ENCODE peak calls at places on chromosomes 13 and 19, in four cellular contexts. B is GM12878; U is stimulated activated CD4-positive, alpha-beta T cell treated with anti-CD3 and anti-CD28 coated beads, TNF-alpha, amount 100 ng/mL, for 1 hour; S is posterior cingulate gyrus. Z is an unnamed sample.
A peak's percentile ranks its signal among the peaks of the same experiment; 100 is the strongest.

GRCh38 chr19:38089440-38089839 is 134.6 kb downstream of the DPF1 start:
- DNase-seq in U (no peak), B (no peak), S (no peak), Z (no peak)

GRCh38 chr13:103140001-103140671 is 73.9 kb upstream of the SLC10A2 start:
- DNase-seq in U (no peak), S (no peak), B (peak; percentile 52), Z (no peak)

GRCh38 chr19:17775245-17775927 is 19.6 kb upstream of the B3GNT3 start:
- DNase-seq in S (no peak), U (no peak), B (no peak), Z (no peak)

GRCh38 chr13:99357920-99358319 is 50.7 kb upstream of the GPR183 start:
- DNase-seq in B (no peak), S (no peak), U (no peak), Z (no peak)

GRCh38 chr19:49489601-49490167 is 2.3 kb downstream of the RPL13A start:
- DNase-seq in B (no peak), U (no peak), S (no peak), Z (no peak)

GRCh38 chr13:75445717-75446529 is 36.0 kb downstream of the TBC1D4 start:
- DNase-seq in U (no peak), B (no peak), S (no peak), Z (no peak)

GRCh38 chr19:31223805-31224534 is 125.3 kb downstream of the TSHZ3 start:
- DNase-seq in U (no peak), S (no peak), B (no peak), Z (no peak)

GRCh38 chr19:13024126-13024957 is 29.1 kb downstream of the NFIX start:
- DNase-seq in B (no peak), S (peak; percentile 59), U (no peak), Z (no peak)

GRCh38 chr19:42412661-42413076 is 14.5 kb downstream of the LIPE start:
- DNase-seq in S (peak; percentile 85), B (no peak), U (no peak), Z (no peak)

GRCh38 chr13:63481334-63481733 is 2065.7 kb upstream of the PCDH20 start:
- DNase-seq in S (no peak), B (no peak), U (no peak), Z (no peak)

GRCh38 chr13:111270126-111270525 is 50.3 kb upstream of the TEX29 start:
- DNase-seq in U (no peak), B (no peak), S (no peak), Z (no peak)

GRCh38 chr19:55679343-55680257 is 4.6 kb downstream of the EPN1 start:
- DNase-seq in B (no peak), S (no peak), U (no peak), Z (no peak)

GRCh38 chr19:11381535-11382369 is 2.4 kb downstream of the EPOR start:
- DNase-seq in U (no peak), B (peak; percentile 66), S (no peak), Z (no peak)

GRCh38 chr13:31725841-31726240 is 13.5 kb upstream of the RXFP2 start:
- DNase-seq in B (no peak), U (no peak), S (no peak), Z (no peak)

GRCh38 chr19:49554701-49555181 is 25.6 kb downstream of the NOSIP start:
- DNase-seq in B (no peak), S (no peak), U (no peak), Z (no peak)

GRCh38 chr13:110405597-110406450 is 98.7 kb downstream of the COL4A2 start:
- DNase-seq in U (no peak), B (no peak), S (no peak), Z (no peak)

GRCh38 chr19:46357846-46358583 is 11.1 kb downstream of the PPP5C start:
- DNase-seq in S (no peak), U (no peak), B (no peak), Z (no peak)

GRCh38 chr19:20661150-20661819 is at the start of gene ZNF626:
- DNase-seq in B (no peak), U (peak; percentile 64), S (peak; percentile 94), Z (peak; percentile 68)

GRCh38 chr13:21399741-21400140 is 59.4 kb downstream of the ZDHHC20 start:
- DNase-seq in S (no peak), U (no peak), B (no peak), Z (no peak)

GRCh38 chr19:42132030-42132628 is at the start of gene POU2F2:
- DNase-seq in U (peak; percentile 85), B (peak; percentile 41), S (peak; percentile 26), Z (no peak)

GRCh38 chr13:23867027-23867491 is 22.1 kb downstream of the MIPEP start:
- DNase-seq in U (no peak), B (no peak), S (no peak), Z (no peak)

GRCh38 chr19:1647664-1648155 is 4.7 kb downstream of the TCF3 start:
- DNase-seq in B (no peak), U (no peak), S (no peak), Z (no peak)

GRCh38 chr13:79384022-79384610 is 21.9 kb downstream of the RBM26 start:
- DNase-seq in U (no peak), B (no peak), S (no peak), Z (no peak)

GRCh38 chr13:33191425-33192221 is 93.9 kb downstream of the STARD13 start:
- DNase-seq in U (no peak), S (no peak), B (no peak), Z (no peak)